ENCODE peak calls at places on chromosomes 2 and 18, in eight cellular contexts. D, X, S, I, C, W, M and R are unnamed samples.

GRCh38 chr2:202035089-202035940 is 1.7 kb downstream of the FZD7 start:
- DNase-seq in X (peak), M (peak), W (peak), S (peak), D (peak), C (peak), I (peak), R (peak)

GRCh38 chr18:36711014-36711725 is 117.6 kb downstream of the TPGS2 start:
- DNase-seq in D (no peak), S (no peak), I (no peak), M (no peak), W (no peak), C (no peak), X (no peak), R (no peak)

GRCh38 chr2:233061591-233062446 is 1.7 kb downstream of the INPP5D start:
- DNase-seq in M (peak), S (peak), I (no peak), W (no peak), D (no peak), C (peak), X (peak), R (no peak)

GRCh38 chr2:85763831-85764230 is 10.0 kb downstream of the ATOH8 start:
- DNase-seq in W (no peak), M (no peak), S (no peak), I (no peak), C (no peak), X (no peak), D (no peak), R (no peak)

GRCh38 chr2:177161741-177162440 is 50.7 kb upstream of the HNRNPA3 start:
- DNase-seq in C (no peak), I (peak), M (peak), D (no peak), X (no peak), S (peak), W (no peak), R (no peak)

GRCh38 chr2:197915548-197916265 is 111.3 kb downstream of the PLCL1 start:
- DNase-seq in S (no peak), I (peak), X (no peak), W (no peak), M (peak), D (no peak), C (no peak), R (no peak)

GRCh38 chr2:157990173-157990572 is 111.5 kb upstream of the UPP2 start:
- DNase-seq in M (no peak), D (no peak), S (peak), I (no peak), X (no peak), C (no peak), W (no peak), R (no peak)

GRCh38 chr2:240932001-240932723 is 26.0 kb downstream of the CROCC2 start:
- DNase-seq in W (no peak), C (peak), S (no peak), M (no peak), X (peak), I (no peak), D (no peak), R (no peak)

GRCh38 chr18:79257480-79257879 is 138.2 kb upstream of the NFATC1 start:
- DNase-seq in I (no peak), C (no peak), D (peak), M (no peak), X (no peak), W (no peak), S (no peak), R (no peak)

GRCh38 chr2:181632733-181633401 is 24.0 kb downstream of the CERKL start:
- DNase-seq in C (no peak), W (no peak), M (no peak), I (no peak), X (no peak), S (no peak), D (no peak), R (no peak)

GRCh38 chr2:165627463-165627862 is 158.0 kb downstream of the CSRNP3 start:
- DNase-seq in D (no peak), I (peak), C (no peak), W (no peak), S (peak), X (no peak), M (peak), R (no peak)

GRCh38 chr2:160478660-160479059 is 14.9 kb downstream of the RBMS1 start:
- DNase-seq in D (no peak), I (no peak), W (no peak), X (no peak), C (peak), S (no peak), M (no peak), R (no peak)

GRCh38 chr2:112757265-112757664 is 7.1 kb downstream of the CKAP2L start:
- DNase-seq in M (peak), C (no peak), I (peak), S (no peak), X (no peak), D (no peak), W (no peak), R (no peak)

GRCh38 chr2:29015701-29016470 is 34.8 kb downstream of the TOGARAM2 start:
- DNase-seq in I (peak), W (no peak), C (no peak), S (no peak), X (peak), D (no peak), M (peak), R (no peak)

GRCh38 chr2:106990307-106990706 is 104.3 kb upstream of the ST6GAL2 start:
- DNase-seq in D (no peak), I (peak), W (no peak), M (peak), C (no peak), S (no peak), X (no peak), R (no peak)

GRCh38 chr18:46072959-46073358 is 899 bp upstream of the PSTPIP2 start:
- DNase-seq in X (no peak), I (no peak), M (no peak), C (no peak), D (no peak), W (no peak), S (no peak), R (no peak)

GRCh38 chr2:45067859-45068642 is 58.8 kb upstream of the SIX2 start:
- DNase-seq in D (no peak), C (peak), X (no peak), M (peak), W (no peak), S (peak), I (peak), R (no peak)

GRCh38 chr2:44836174-44836573 is 105.3 kb upstream of the SIX3 start:
- DNase-seq in M (no peak), W (no peak), I (no peak), C (no peak), D (no peak), X (no peak), S (no peak), R (no peak)

GRCh38 chr2:25331686-25332365 is 9.9 kb downstream of the DNMT3A start:
- DNase-seq in D (peak), W (no peak), S (no peak), X (no peak), C (peak), M (no peak), I (peak), R (no peak)

GRCh38 chr2:15940661-15941482 is 522 bp downstream of the MYCN start:
- DNase-seq in I (no peak), D (peak), W (no peak), M (no peak), S (no peak), X (no peak), C (no peak), R (no peak)

GRCh38 chr2:189265696-189266320 is 86.2 kb upstream of the COL5A2 start:
- DNase-seq in D (no peak), I (no peak), X (no peak), M (no peak), S (no peak), C (no peak), W (no peak), R (no peak)

GRCh38 chr2:45821558-45822271 is 170.2 kb downstream of the PRKCE start:
- DNase-seq in I (peak), C (no peak), W (peak), S (peak), M (peak), X (peak), D (no peak), R (no peak)

GRCh38 chr2:119198267-119198840 is 25.3 kb upstream of the STEAP3 start:
- DNase-seq in M (peak), S (no peak), I (peak), W (no peak), C (no peak), D (no peak), X (no peak), R (no peak)

GRCh38 chr18:32911660-32912284 is 138.9 kb upstream of the KLHL14 start:
- DNase-seq in C (no peak), D (no peak), S (no peak), I (peak), W (no peak), M (peak), X (no peak), R (no peak)

GRCh38 chr2:233546101-233546500 is 20.5 kb downstream of the USP40 start:
- DNase-seq in I (no peak), X (no peak), D (no peak), C (no peak), M (no peak), S (no peak), W (no peak), R (no peak)

GRCh38 chr2:147546109-147546508 is 298.7 kb upstream of the ACVR2A start:
- DNase-seq in D (no peak), W (no peak), C (no peak), S (no peak), I (peak), X (no peak), M (no peak), R (no peak)

GRCh38 chr2:209767316-209767715 is 4.3 kb upstream of the UNC80 start:
- DNase-seq in C (no peak), D (no peak), W (no peak), I (no peak), S (no peak), X (no peak), M (no peak), R (no peak)

GRCh38 chr2:88880441-88880953 is 189.0 kb downstream of the RPIA start:
- DNase-seq in M (peak), I (peak), D (peak), S (peak), C (no peak), X (peak), W (no peak), R (no peak)

GRCh38 chr2:34365937-34366336 is 766.8 kb upstream of the FAM98A start:
- DNase-seq in I (no peak), D (no peak), W (no peak), C (peak), X (no peak), M (peak), S (peak), R (no peak)

GRCh38 chr2:29325544-29325943 is 210.3 kb downstream of the CLIP4 start:
- DNase-seq in I (no peak), M (no peak), D (no peak), W (no peak), S (no peak), C (no peak), X (no peak), R (no peak)

GRCh38 chr2:173571021-173571821 is 216.5 kb downstream of the CDCA7 start:
- DNase-seq in S (peak), I (peak), W (no peak), M (peak), D (no peak), X (no peak), C (peak), R (no peak)

GRCh38 chr2:133303150-133303549 is 265.1 kb downstream of the NCKAP5 start:
- DNase-seq in S (no peak), D (no peak), W (no peak), M (peak), C (no peak), I (peak), X (no peak), R (no peak)

GRCh38 chr2:165648826-165649225 is 145.2 kb downstream of the GALNT3 start:
- DNase-seq in I (no peak), C (no peak), S (no peak), M (no peak), X (no peak), W (no peak), D (no peak), R (no peak)

GRCh38 chr2:135585586-135585985 is 54.3 kb downstream of the R3HDM1 start:
- DNase-seq in D (no peak), X (no peak), M (peak), I (peak), C (no peak), W (no peak), S (no peak), R (no peak)

GRCh38 chr2:197839327-197839726 is 34.9 kb downstream of the PLCL1 start:
- DNase-seq in D (no peak), C (no peak), I (no peak), X (no peak), S (no peak), M (no peak), W (no peak), R (no peak)

GRCh38 chr2:11867926-11868325 is 121.5 kb downstream of the LPIN1 start:
- DNase-seq in X (no peak), I (no peak), S (no peak), M (no peak), D (no peak), W (peak), C (no peak), R (no peak)

GRCh38 chr2:173159794-173160463 is 84.3 kb downstream of the MAP3K20 start:
- DNase-seq in D (peak), W (peak), C (peak), I (peak), S (peak), M (peak), X (peak), R (no peak)